ENCODE peak calls at places on chromosomes 13 and 19, in nine cellular contexts. B is astrocyte of the cerebellum, I is NCI-H2081, C is transverse colon, H is brain microvascular endothelial cell, T is AG04450, J is OCI-M1, N is activated T-cell treated with anti-CD3 and anti-CD28 coated beads for 1 hour, V is cardiac muscle cell. S is an unnamed sample.

GRCh38 chr13:26476744-26477129 is 80.7 kb upstream of the WASF3 start:
- DNase-seq in B (no peak), I (no peak), C (no peak), H (no peak), T (no peak), J (no peak), N (no peak), V (no peak), S (no peak)

GRCh38 chr13:110116072-110116487 is 190.9 kb downstream of the COL4A1 start:
- DNase-seq in B (no peak), I (no peak), C (peak), H (no peak), T (no peak), J (peak), N (no peak), V (peak), S (peak)

GRCh38 chr19:2417881-2418406 is 9.4 kb downstream of the TIMM13 start:
- DNase-seq in B (no peak), I (no peak), C (no peak), H (no peak), T (no peak), J (no peak), N (no peak), V (no peak), S (no peak)

GRCh38 chr13:23921451-23921888 is 24.2 kb upstream of the C1QTNF9B start:
- DNase-seq in B (peak), I (peak), C (no peak), H (peak), T (peak), J (peak), N (no peak), V (peak), S (no peak)

GRCh38 chr19:56217039-56217949 is 15.2 kb downstream of the ZSCAN5C start:
- DNase-seq in B (no peak), I (peak), C (no peak), H (peak), T (no peak), J (no peak), N (no peak), V (peak), S (no peak)

GRCh38 chr13:87893982-87894527 is 222.9 kb downstream of the SLITRK5 start:
- DNase-seq in B (no peak), I (no peak), C (no peak), H (no peak), T (no peak), J (peak), N (no peak), V (no peak), S (no peak)

GRCh38 chr13:77310579-77311279 is 16.2 kb downstream of the MYCBP2 start:
- DNase-seq in B (no peak), I (no peak), C (no peak), H (no peak), T (no peak), J (no peak), N (no peak), V (no peak), S (no peak)

GRCh38 chr19:21487969-21488368 is 17.4 kb upstream of the ZNF429 start:
- DNase-seq in B (no peak), I (no peak), C (no peak), H (no peak), T (no peak), J (no peak), N (no peak), V (no peak), S (no peak)

GRCh38 chr19:46860846-46861690 is at the start of gene ARHGAP35:
- DNase-seq in B (no peak), I (peak), C (peak), H (no peak), T (no peak), J (no peak), N (peak), V (no peak), S (peak)

GRCh38 chr13:99774644-99775043 is 196.9 kb downstream of the ZIC5 start:
- DNase-seq in B (no peak), I (no peak), C (no peak), H (no peak), T (no peak), J (no peak), N (no peak), V (no peak), S (no peak)

GRCh38 chr13:32530841-32531253 is 7.7 kb downstream of the N4BP2L2 start:
- DNase-seq in B (peak), I (no peak), C (no peak), H (peak), T (peak), J (peak), N (no peak), V (peak), S (no peak)

GRCh38 chr19:2274937-2275535 is 6.9 kb downstream of the PEAK3 start:
- DNase-seq in B (peak), I (peak), C (peak), H (peak), T (no peak), J (peak), N (no peak), V (peak), S (no peak)

GRCh38 chr19:34989248-34989797 is 10.8 kb upstream of the GRAMD1A start:
- DNase-seq in B (no peak), I (no peak), C (no peak), H (no peak), T (no peak), J (no peak), N (no peak), V (no peak), S (no peak)

GRCh38 chr13:95385808-95386207 is 84.6 kb upstream of the ABCC4 start:
- DNase-seq in B (no peak), I (no peak), C (no peak), H (no peak), T (no peak), J (peak), N (no peak), V (no peak), S (no peak)

GRCh38 chr13:20921572-20921971 is 19.0 kb upstream of the XPO4 start:
- DNase-seq in B (no peak), I (no peak), C (no peak), H (no peak), T (no peak), J (no peak), N (no peak), V (no peak), S (no peak)

GRCh38 chr13:103039183-103039582 is 27.0 kb downstream of the SLC10A2 start:
- DNase-seq in B (no peak), I (no peak), C (no peak), H (no peak), T (no peak), J (no peak), N (no peak), V (no peak), S (no peak)

GRCh38 chr13:42495256-42495655 is 78.7 kb upstream of the TNFSF11 start:
- DNase-seq in B (no peak), I (no peak), C (no peak), H (peak), T (no peak), J (peak), N (no peak), V (no peak), S (no peak)

GRCh38 chr19:47098608-47099007 is 15.0 kb downstream of the ZC3H4 start:
- DNase-seq in B (no peak), I (no peak), C (no peak), H (no peak), T (no peak), J (no peak), N (no peak), V (no peak), S (no peak)

GRCh38 chr13:107960301-107960700 is 255.0 kb downstream of the LIG4 start:
- DNase-seq in B (no peak), I (no peak), C (no peak), H (no peak), T (no peak), J (no peak), N (no peak), V (no peak), S (no peak)

GRCh38 chr13:112693831-112694497 is 4.1 kb downstream of the ATP11A start:
- DNase-seq in B (peak), I (no peak), C (no peak), H (peak), T (peak), J (peak), N (no peak), V (peak), S (no peak)

GRCh38 chr19:9531933-9532332 is 6.5 kb downstream of the ZNF426 start:
- DNase-seq in B (no peak), I (no peak), C (no peak), H (peak), T (no peak), J (no peak), N (no peak), V (no peak), S (no peak)

GRCh38 chr13:60562081-60562764 is 165.2 kb downstream of the TDRD3 start:
- DNase-seq in B (no peak), I (no peak), C (no peak), H (peak), T (no peak), J (no peak), N (no peak), V (peak), S (no peak)

GRCh38 chr19:50518091-50519005 is 4.6 kb upstream of the ASPDH start:
- DNase-seq in B (no peak), I (no peak), C (no peak), H (no peak), T (no peak), J (no peak), N (no peak), V (no peak), S (no peak)

GRCh38 chr19:11984986-11985385 is 20.1 kb downstream of the ZNF763 start:
- DNase-seq in B (no peak), I (no peak), C (no peak), H (no peak), T (no peak), J (peak), N (no peak), V (no peak), S (no peak)

GRCh38 chr13:35534343-35534742 is 57.9 kb upstream of the MAB21L1 start:
- DNase-seq in B (no peak), I (no peak), C (no peak), H (no peak), T (no peak), J (no peak), N (no peak), V (no peak), S (no peak)

GRCh38 chr13:30564489-30564888 is 53.2 kb upstream of the USPL1 start:
- DNase-seq in B (no peak), I (no peak), C (no peak), H (no peak), T (no peak), J (no peak), N (no peak), V (no peak), S (no peak)

GRCh38 chr13:41231786-41232185 is 31.6 kb downstream of the MTRF1 start:
- DNase-seq in B (no peak), I (no peak), C (peak), H (peak), T (no peak), J (peak), N (no peak), V (peak), S (no peak)

GRCh38 chr13:26423634-26424033 is 133.8 kb upstream of the WASF3 start:
- DNase-seq in B (no peak), I (no peak), C (peak), H (no peak), T (no peak), J (no peak), N (no peak), V (peak), S (no peak)

GRCh38 chr19:18194554-18195238 is 1.7 kb downstream of the MPV17L2 start:
- DNase-seq in B (peak), I (no peak), C (peak), H (no peak), T (no peak), J (no peak), N (no peak), V (peak), S (no peak)